ENCODE peak calls at places on chromosomes 2 and 18, in seven cellular contexts. D is epithelial cell of proximal tubule, E is brain microvascular endothelial cell, R is cardiac muscle cell, J is AG10803, H is sigmoid colon, M is A549. I is an unnamed sample.

GRCh38 chr2:95296036-95296435 is 1.1 kb upstream of the KCNIP3 start:
- DNase-seq in D (no peak), E (no peak), R (no peak), J (no peak), H (no peak), M (no peak), I (no peak)

GRCh38 chr2:149080964-149081363 is 42.5 kb downstream of the LYPD6B start:
- DNase-seq in D (no peak), E (no peak), R (no peak), J (no peak), H (no peak), M (no peak), I (no peak)

GRCh38 chr18:9535430-9535972 is 60.2 kb downstream of the RALBP1 start:
- DNase-seq in D (no peak), E (peak), R (peak), J (peak), H (no peak), M (peak), I (no peak)

GRCh38 chr18:34694611-34695165 is 15.4 kb upstream of the DTNA start:
- DNase-seq in D (no peak), E (no peak), R (peak), J (no peak), H (no peak), M (no peak), I (no peak)

GRCh38 chr2:161992526-161992925 is 81.5 kb downstream of the DPP4 start:
- DNase-seq in D (no peak), E (no peak), R (no peak), J (no peak), H (no peak), M (no peak), I (no peak)

GRCh38 chr2:96436416-96436815 is 68.7 kb downstream of the NEURL3 start:
- DNase-seq in D (no peak), E (no peak), R (no peak), J (no peak), H (no peak), M (no peak), I (no peak)

GRCh38 chr2:215888680-215889079 is 124.7 kb downstream of the MREG start:
- DNase-seq in D (no peak), E (no peak), R (no peak), J (no peak), H (no peak), M (no peak), I (no peak)

GRCh38 chr2:54122939-54123338 is 7.5 kb downstream of the ACYP2 start:
- DNase-seq in D (no peak), E (peak), R (peak), J (peak), H (no peak), M (peak), I (no peak)

GRCh38 chr2:132448771-132449170 is 32.2 kb downstream of the GPR39 start:
- DNase-seq in D (no peak), E (peak), R (peak), J (peak), H (no peak), M (peak), I (no peak)

GRCh38 chr2:23385351-23385747 is 370 bp downstream of the KLHL29 start:
- DNase-seq in D (no peak), E (no peak), R (peak), J (peak), H (peak), M (peak), I (no peak)

GRCh38 chr2:217520361-217521010 is 482.3 kb downstream of the TNS1 start:
- DNase-seq in D (no peak), E (no peak), R (no peak), J (peak), H (no peak), M (no peak), I (no peak)

GRCh38 chr2:1588994-1589611 is 155.2 kb downstream of the PXDN start:
- DNase-seq in D (no peak), E (peak), R (peak), J (peak), H (no peak), M (no peak), I (no peak)

GRCh38 chr2:219447242-219448098 is 12.8 kb downstream of the SPEG start:
- DNase-seq in D (no peak), E (no peak), R (no peak), J (no peak), H (peak), M (no peak), I (no peak)

GRCh38 chr2:219449609-219450008 is 15.0 kb downstream of the SPEG start:
- DNase-seq in D (no peak), E (no peak), R (no peak), J (no peak), H (no peak), M (no peak), I (no peak)

GRCh38 chr2:219448099-219448775 is 13.6 kb downstream of the SPEG start:
- DNase-seq in D (no peak), E (no peak), R (no peak), J (no peak), H (no peak), M (no peak), I (no peak)

GRCh38 chr2:219446689-219447088 is 12.0 kb downstream of the SPEG start:
- DNase-seq in D (no peak), E (no peak), R (no peak), J (no peak), H (no peak), M (no peak), I (no peak)

DNA sequence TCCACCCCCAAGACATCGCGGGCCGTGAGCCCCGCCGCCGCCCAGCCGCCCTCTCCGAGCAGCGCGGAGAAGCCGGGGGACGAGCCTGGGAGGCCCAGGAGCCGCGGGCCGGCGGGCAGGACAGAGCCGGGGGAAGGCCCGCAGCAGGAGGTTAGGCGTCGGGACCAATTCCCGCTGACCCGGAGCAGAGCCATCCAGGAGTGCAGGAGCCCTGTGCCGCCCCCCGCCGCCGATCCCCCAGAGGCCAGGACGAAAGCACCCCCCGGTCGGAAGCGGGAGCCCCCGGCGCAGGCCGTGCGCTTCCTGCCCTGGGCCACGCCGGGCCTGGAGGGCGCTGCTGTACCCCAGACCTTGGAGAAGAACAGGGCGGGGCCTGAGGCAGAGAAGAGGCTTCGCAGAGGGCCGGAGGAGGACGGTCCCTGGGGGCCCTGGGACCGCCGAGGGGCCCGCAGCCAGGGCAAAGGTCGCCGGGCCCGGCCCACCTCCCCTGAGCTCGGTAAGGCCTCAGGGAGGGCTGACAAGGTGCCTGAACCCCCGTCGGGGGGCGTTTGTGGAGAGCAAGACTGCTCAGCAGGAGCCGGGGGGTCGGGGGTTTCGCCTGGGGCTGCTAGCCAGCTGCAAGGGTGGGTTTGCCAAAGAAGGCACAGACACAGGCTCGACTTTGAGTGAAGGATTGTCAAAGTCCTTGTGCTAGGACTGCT is 14.3 kb downstream of the SPEG start:
- DNase-seq in D (no peak), E (no peak), R (no peak), J (no peak), H (peak), M (no peak), I (no peak)
- TF ChIP-seq CTCF in D (no peak), E (peak), R (no peak), J (no peak), H (no peak), M (no peak), I (no peak)

DNA sequence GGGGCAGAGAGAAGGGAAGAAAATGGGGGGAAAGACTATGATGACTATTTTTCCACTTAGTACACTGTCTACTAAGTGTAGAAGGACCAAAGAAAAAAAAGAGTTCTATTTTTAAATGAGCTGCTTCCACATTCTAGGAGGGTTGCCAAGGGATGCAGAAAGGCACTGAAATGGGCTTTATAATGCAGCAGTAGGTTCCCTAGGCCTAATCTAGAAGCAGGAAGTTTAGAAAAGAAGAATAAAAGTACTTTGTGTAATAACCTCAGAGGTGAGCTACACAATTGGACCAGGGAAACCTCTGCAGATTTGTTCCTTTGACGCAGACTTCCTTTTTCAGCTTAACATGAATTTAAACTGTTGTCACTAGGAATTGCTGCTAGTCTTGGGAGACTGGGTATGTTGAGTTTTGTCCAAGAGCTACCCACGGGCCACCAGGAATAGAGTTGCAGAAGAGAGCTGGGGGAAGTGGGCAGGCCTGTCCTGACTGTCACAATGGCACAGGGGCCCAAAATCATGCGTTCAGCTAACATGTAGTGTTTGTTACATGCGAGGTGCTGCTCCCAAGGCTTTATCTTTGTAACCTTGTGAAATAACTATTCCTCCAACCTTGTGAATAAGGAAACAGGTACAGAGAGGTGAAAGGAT is 34.6 kb upstream of the RAB1A start:
- DNase-seq in D (no peak), E (no peak), R (peak), J (peak), H (no peak), M (no peak), I (no peak)
- H3K4me3 ChIP-seq in D (no peak), E (no peak), R (no peak), J (no peak), H (no peak), M (no peak), I (no peak)

GRCh38 chr18:73983496-73983895 is 164.1 kb downstream of the FBXO15 start:
- DNase-seq in D (no peak), E (no peak), R (no peak), J (no peak), H (no peak), M (no peak), I (no peak)

GRCh38 chr18:73975266-73975665 is 172.4 kb downstream of the FBXO15 start:
- DNase-seq in D (no peak), E (peak), R (peak), J (peak), H (no peak), M (no peak), I (no peak)

GRCh38 chr18:73979742-73980141 is 167.9 kb downstream of the FBXO15 start:
- DNase-seq in D (no peak), E (no peak), R (peak), J (peak), H (no peak), M (no peak), I (no peak)

GRCh38 chr18:73983970-73984369 is 163.7 kb downstream of the FBXO15 start:
- DNase-seq in D (no peak), E (no peak), R (no peak), J (no peak), H (no peak), M (no peak), I (no peak)

GRCh38 chr18:73980289-73980979 is 167.2 kb downstream of the FBXO15 start:
- DNase-seq in D (no peak), E (peak), R (peak), J (peak), H (no peak), M (peak), I (no peak)
- TF ChIP-seq CTCF in D (peak), E (peak), R (peak), J (peak), H (no peak), M (peak), I (peak)

DNA sequence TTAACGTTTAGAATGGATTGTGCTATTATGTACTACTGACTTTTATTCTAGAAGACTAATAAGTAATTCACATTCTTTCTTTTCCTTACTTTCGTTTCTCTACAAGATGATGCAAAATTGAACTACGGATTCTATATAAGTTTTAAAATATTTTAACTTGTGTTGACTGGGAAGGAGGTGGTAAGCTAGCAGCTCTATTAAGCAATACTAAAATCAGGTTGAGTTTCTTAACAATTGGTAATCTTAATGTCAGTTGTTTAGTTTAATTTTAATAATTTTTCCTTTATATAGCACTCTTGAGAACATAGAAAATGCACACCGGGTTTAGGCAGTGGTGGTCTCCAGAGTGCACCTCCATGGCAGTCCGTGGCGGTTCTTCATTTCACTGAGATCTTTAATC is 215.2 kb downstream of the MCFD2 start:
- DNase-seq in D (no peak), E (no peak), R (no peak), J (no peak), H (no peak), M (no peak), I (no peak)
- H3K4me3 ChIP-seq in D (peak), E (peak), R (peak), J (peak), H (no peak), M (peak), I (peak)